ENCODE peak calls at places on chromosome 20, in nine cellular contexts. Z, D, S, I, X, B, J, P and C are unnamed samples.

GRCh38 chr20:19368351-19368750 is 155.9 kb downstream of the SLC24A3 start:
- DNase-seq in J (no peak), S (no peak), I (no peak), B (no peak), D (no peak), Z (no peak), X (no peak), P (no peak), C (no peak)

GRCh38 chr20:4256886-4257285 is 241.5 kb upstream of the RNF24 start:
- DNase-seq in Z (no peak), X (no peak), D (no peak), J (no peak), P (no peak), B (peak; percentile 16), S (peak; percentile 49), I (no peak), C (no peak)

GRCh38 chr20:31587545-31588389 is 17.3 kb upstream of the ID1 start:
- DNase-seq in D (peak; percentile 79), I (no peak), B (peak; percentile 47), J (no peak), S (peak; percentile 92), Z (no peak), P (peak; percentile 77), X (no peak), C (peak; percentile 76)

GRCh38 chr20:21435576-21435975 is 38.2 kb upstream of the NKX2-4 start:
- DNase-seq in S (peak; percentile 6), P (no peak), Z (no peak), X (no peak), I (no peak), J (no peak), D (no peak), B (peak; percentile 5), C (peak; percentile 41)

GRCh38 chr20:7650081-7650480 is 290.2 kb downstream of the HAO1 start:
- DNase-seq in D (no peak), X (no peak), B (no peak), P (no peak), S (no peak), I (no peak), J (no peak), Z (peak; percentile 66), C (no peak)

GRCh38 chr20:51374961-51375360 is 167.6 kb downstream of the NFATC2 start:
- DNase-seq in B (no peak), P (no peak), I (no peak), Z (no peak), X (no peak), J (no peak), S (no peak), D (no peak), C (no peak)

GRCh38 chr20:62292115-62292514 is 10.7 kb upstream of the ADRM1 start:
- DNase-seq in I (no peak), S (no peak), X (no peak), J (no peak), D (no peak), P (no peak), B (no peak), Z (no peak), C (no peak)

GRCh38 chr20:24629668-24630067 is 160.2 kb downstream of the SYNDIG1 start:
- DNase-seq in Z (no peak), B (no peak), I (no peak), D (peak; percentile 24), X (no peak), P (peak; percentile 90), S (no peak), J (no peak), C (no peak)

DNA sequence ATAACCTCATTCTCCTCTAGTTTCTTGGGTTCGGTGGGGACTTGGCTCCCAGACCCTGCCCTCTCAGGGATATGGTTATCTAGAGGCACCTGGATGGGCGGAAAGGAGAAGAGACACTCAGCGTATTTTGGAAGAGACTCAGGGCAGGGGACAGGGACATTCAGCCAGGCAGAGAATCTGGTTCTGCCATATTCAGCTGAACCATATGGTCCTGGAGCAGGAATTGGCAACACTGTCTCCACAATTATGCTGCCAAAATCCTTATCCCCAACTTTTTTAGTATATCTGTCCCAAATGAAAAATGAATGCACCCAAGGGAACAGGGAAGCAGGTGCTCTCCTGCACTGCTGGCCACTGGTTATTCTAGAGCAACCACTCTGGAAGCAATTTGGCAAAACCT is 17.7 kb downstream of the SDC4 start:
- DNase-seq in Z (no peak), B (no peak), X (no peak), J (no peak), S (no peak), D (no peak), P (no peak), I (no peak), C (no peak)
- H3K79me2 ChIP-seq in Z (no peaks in the 10 kb centered on the region), B (no peaks in the 10 kb centered on the region), X (peaks cover 19% of the 10 kb centered on the region), J (no peaks in the 10 kb centered on the region), S (peaks cover 75% of the 10 kb centered on the region), D (peaks cover 26% of the 10 kb centered on the region), P (peaks cover 9% of the 10 kb centered on the region), I (peaks cover 24% of the 10 kb centered on the region), C (peaks cover 3% of the 10 kb centered on the region)

DNA sequence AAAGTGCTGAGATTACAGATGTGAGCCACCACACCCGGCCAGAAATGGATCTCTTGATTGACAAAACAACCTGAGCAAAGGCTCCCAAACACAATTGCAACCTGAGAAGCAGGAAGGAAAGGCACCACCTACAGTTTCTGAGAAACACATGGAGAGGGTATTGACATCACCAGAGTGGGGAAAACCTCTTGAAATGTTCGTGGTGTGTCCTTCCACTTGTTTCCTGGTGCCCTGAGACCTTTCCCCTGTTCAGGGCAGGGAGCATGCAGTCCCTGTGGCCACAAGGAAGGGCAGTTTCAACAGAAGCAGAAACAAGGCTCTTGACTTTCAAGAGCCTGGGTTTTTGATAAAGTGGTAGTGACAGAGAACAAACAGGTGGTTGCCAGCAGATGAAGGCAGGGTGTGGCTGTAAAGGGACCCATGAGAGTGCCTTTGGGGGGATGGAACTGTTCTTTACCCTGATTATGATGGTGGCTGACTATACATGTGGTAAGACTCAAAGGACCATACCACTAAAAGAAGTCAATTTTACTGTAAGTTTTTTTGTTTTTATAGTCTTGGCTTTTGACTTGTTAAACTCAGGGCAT is 3.2 kb upstream of the BPIFA1 start:
- DNase-seq in X (no peak), I (no peak), D (no peak), Z (no peak), P (no peak), J (no peak), S (no peak), B (no peak), C (no peak)
- TF ChIP-seq EZH2phosphoT487 in X (no peak), I (no peak), D (no peak), Z (no peak), P (no peak), J (no peak), S (no peak), B (no peak), C (no peak)

GRCh38 chr20:6641012-6641411 is 126.5 kb upstream of the BMP2 start:
- DNase-seq in D (no peak), Z (no peak), S (no peak), P (no peak), X (no peak), B (no peak), J (no peak), I (no peak), C (no peak)

GRCh38 chr20:6637160-6637579 is 130.3 kb upstream of the BMP2 start:
- DNase-seq in I (no peak), P (no peak), B (no peak), D (no peak), X (no peak), J (no peak), S (no peak), Z (no peak), C (peak; percentile 45)

GRCh38 chr20:6635034-6635736 is 132.3 kb upstream of the BMP2 start:
- DNase-seq in P (no peak), D (no peak), X (no peak), S (no peak), J (peak; percentile 24), B (no peak), I (no peak), Z (no peak), C (no peak)

GRCh38 chr20:6632187-6632586 is 135.3 kb upstream of the BMP2 start:
- DNase-seq in Z (no peak), J (peak; percentile 71), B (no peak), S (peak; percentile 24), I (no peak), D (peak; percentile 66), P (peak; percentile 1), X (no peak), C (no peak)

DNA sequence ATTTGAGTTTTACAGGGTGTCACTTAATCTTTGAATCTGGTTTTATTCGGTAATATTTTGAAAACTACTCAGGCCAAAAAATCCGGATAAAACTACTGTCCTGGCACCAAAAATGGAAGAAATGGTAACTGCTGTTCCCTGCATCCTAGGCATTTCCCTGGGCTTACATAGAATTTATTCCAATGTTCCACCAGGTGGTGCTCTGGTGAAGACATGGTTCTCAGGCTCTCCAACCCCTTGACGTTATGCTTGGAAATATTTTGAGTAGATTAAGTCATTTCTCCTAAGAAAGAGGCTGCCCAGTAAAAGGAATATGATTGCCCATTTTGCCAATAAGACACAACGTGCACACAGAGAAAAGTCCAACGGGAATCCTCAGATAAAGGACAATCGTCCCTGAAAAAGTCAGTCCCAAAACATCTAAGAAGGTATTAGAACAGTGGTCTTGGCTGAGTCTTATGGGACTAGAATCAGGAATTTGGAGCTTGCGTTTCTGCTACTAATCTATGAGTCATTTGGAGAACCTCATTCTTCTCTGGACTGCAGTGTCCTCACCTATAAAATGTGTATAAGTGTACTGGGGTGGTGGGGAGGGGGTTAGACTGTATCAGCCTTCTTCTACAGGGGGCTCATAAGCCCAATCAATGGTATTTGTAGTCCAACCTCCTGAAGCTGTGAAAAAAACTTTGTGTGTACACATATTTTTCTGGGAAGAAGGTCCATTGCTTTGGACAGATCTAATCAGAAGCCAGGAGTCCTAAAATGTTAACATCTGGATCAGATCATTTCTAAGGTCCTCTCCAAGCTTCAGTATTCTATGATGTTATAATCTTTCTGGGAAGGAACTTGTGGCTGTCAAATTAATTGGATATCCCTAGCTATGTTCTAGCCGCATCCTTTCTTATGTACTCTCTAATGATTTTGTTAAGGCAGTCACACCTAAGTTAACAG is 131.0 kb upstream of the BMP2 start:
- DNase-seq in I (no peak), B (peak; percentile 54), X (peak; percentile 82), Z (peak; percentile 5), P (peak; percentile 2), J (peak; percentile 25), S (peak; percentile 80), D (peak; percentile 81), C (peak; percentile 66)
- H3K4me2 ChIP-seq in I (no peak overlapping the region), B (no peak overlapping the region), X (no peak overlapping the region), Z (no peak overlapping the region), P (no peak overlapping the region), J (no peak overlapping the region), S (peak overlapping the region; percentile 28), D (no peak overlapping the region), C (peak overlapping the region; percentile 53)

GRCh38 chr20:57396638-57397003 is 5.4 kb downstream of the RBM38 start:
- DNase-seq in P (no peak), S (no peak), B (no peak), D (no peak), Z (no peak), X (no peak), I (no peak), J (no peak), C (no peak)

GRCh38 chr20:57396212-57396611 is 5.0 kb downstream of the RBM38 start:
- DNase-seq in B (no peak), Z (no peak), J (peak; percentile 6), D (no peak), X (no peak), P (no peak), S (no peak), I (no peak), C (no peak)

GRCh38 chr20:57397693-57398108 is 6.5 kb downstream of the RBM38 start:
- DNase-seq in J (no peak), P (no peak), Z (peak; percentile 61), D (no peak), S (no peak), I (no peak), B (no peak), X (no peak), C (no peak)

GRCh38 chr20:57398231-57398821 is 7.1 kb downstream of the RBM38 start:
- DNase-seq in B (no peak), Z (peak; percentile 97), I (no peak), X (no peak), J (peak; percentile 98), S (no peak), D (no peak), P (no peak), C (no peak)

GRCh38 chr20:57397004-57397692 is 6.0 kb downstream of the RBM38 start:
- DNase-seq in Z (peak; percentile 37), S (no peak), X (no peak), B (no peak), D (no peak), P (no peak), J (peak; percentile 41), I (no peak), C (no peak)
- H3K79me2 ChIP-seq in Z (peaks cover 96% of the 10 kb centered on the region), S (peaks cover 1% of the 10 kb centered on the region), X (peaks cover 40% of the 10 kb centered on the region), B (peaks cover 91% of the 10 kb centered on the region), D (peaks cover 1% of the 10 kb centered on the region), P (peaks cover 12% of the 10 kb centered on the region), J (peaks cover 95% of the 10 kb centered on the region), I (peaks cover 79% of the 10 kb centered on the region), C (peaks cover 94% of the 10 kb centered on the region)